ENCODE peak calls at places on chromosomes 11 and 22, in six cellular contexts. G is A549, L is psoas muscle, C is IMR-90, M is lower lobe of right lung, S is iPS DF 6.9. B is an unnamed sample.

GRCh38 chr11:16805942-16806341 is 67.5 kb downstream of the C11orf58 start:
- DNase-seq in G (peak; percentile 20), L (no peak), C (peak; percentile 24), M (no peak), S (no peak), B (no peak)

GRCh38 chr22:39130892-39131855 is 21.3 kb downstream of the CBX7 start:
- DNase-seq in G (no peak), L (no peak), C (peak; percentile 42), M (no peak), S (no peak), B (no peak)

GRCh38 chr11:130261546-130261945 is 53.2 kb downstream of the ZBTB44 start:
- DNase-seq in G (no peak), L (no peak), C (no peak), M (no peak), S (no peak), B (no peak)

GRCh38 chr22:40107756-40108437 is 69.8 kb upstream of the TNRC6B start:
- DNase-seq in G (no peak), L (no peak), C (peak; percentile 12), M (no peak), S (no peak), B (no peak)

GRCh38 chr22:23384899-23385298 is 195.2 kb downstream of the IGLL1 start:
- DNase-seq in G (no peak), L (no peak), C (no peak), M (no peak), S (no peak), B (no peak)

GRCh38 chr11:57546869-57547518 is 9.6 kb downstream of the SMTNL1 start:
- DNase-seq in G (peak; percentile 50), L (no peak), C (peak; percentile 72), M (no peak), S (no peak), B (no peak)

GRCh38 chr22:40599731-40600130 is 36.8 kb downstream of the MRTFA start:
- DNase-seq in G (no peak), L (no peak), C (no peak), M (no peak), S (no peak), B (no peak)

GRCh38 chr22:19614546-19614884 is 90.3 kb upstream of the CLDN5 start:
- DNase-seq in G (no peak), L (no peak), C (no peak), M (no peak), S (no peak), B (no peak)

GRCh38 chr22:40541300-40541699 is 95.2 kb downstream of the MRTFA start:
- DNase-seq in G (no peak), L (no peak), C (no peak), M (no peak), S (no peak), B (peak; percentile 81)

GRCh38 chr22:37609240-37610152 is 862 bp downstream of the GGA1 start:
- DNase-seq in G (no peak), L (no peak), C (no peak), M (no peak), S (no peak), B (no peak)

GRCh38 chr11:128688031-128688713 is 5.7 kb upstream of the FLI1 start:
- DNase-seq in G (no peak), L (no peak), C (no peak), M (no peak), S (no peak), B (no peak)

GRCh38 chr11:101738494-101738893 is 154.7 kb upstream of the TRPC6 start:
- DNase-seq in G (no peak), L (no peak), C (no peak), M (no peak), S (no peak), B (no peak)

GRCh38 chr11:58394195-58394594 is 12.5 kb downstream of the OR5B3 start:
- DNase-seq in G (no peak), L (no peak), C (peak; percentile 82), M (no peak), S (no peak), B (no peak)

GRCh38 chr11:66388746-66389386 is 17.3 kb upstream of the SLC29A2 start:
- DNase-seq in G (peak; percentile 80), L (peak; percentile 61), C (peak; percentile 73), M (peak; percentile 78), S (no peak), B (no peak)

GRCh38 chr22:32661737-32662586 is 139.5 kb upstream of the TIMP3 start:
- DNase-seq in G (no peak), L (no peak), C (peak; percentile 79), M (no peak), S (no peak), B (no peak)

GRCh38 chr22:37930270-37930951 is 23.0 kb downstream of the C22orf23 start:
- DNase-seq in G (peak; percentile 28), L (no peak), C (peak; percentile 14), M (no peak), S (no peak), B (peak; percentile 47)

GRCh38 chr22:43421914-43422615 is 10.3 kb downstream of the MPPED1 start:
- DNase-seq in G (no peak), L (no peak), C (no peak), M (peak; percentile 27), S (no peak), B (no peak)

GRCh38 chr11:66619080-66619554 is 2.7 kb downstream of the RBM14 start:
- DNase-seq in G (peak; percentile 25), L (no peak), C (peak; percentile 57), M (no peak), S (no peak), B (no peak)

GRCh38 chr22:20095521-20095920 is 15.5 kb downstream of the DGCR8 start:
- DNase-seq in G (no peak), L (no peak), C (no peak), M (no peak), S (no peak), B (no peak)

GRCh38 chr11:107769189-107769588 is 57.3 kb upstream of the SLN start:
- DNase-seq in G (no peak), L (no peak), C (peak; percentile 70), M (no peak), S (no peak), B (no peak)

GRCh38 chr11:60363542-60364525 is 14.5 kb upstream of the MS4A7 start:
- DNase-seq in G (peak; percentile 53), L (no peak), C (peak; percentile 25), M (no peak), S (peak; percentile 66), B (no peak)

GRCh38 chr11:99565333-99565732 is 544.6 kb downstream of the CNTN5 start:
- DNase-seq in G (no peak), L (no peak), C (no peak), M (no peak), S (no peak), B (no peak)

GRCh38 chr11:14422052-14422813 is 63.2 kb upstream of the RRAS2 start:
- DNase-seq in G (peak; percentile 88), L (peak; percentile 92), C (peak; percentile 100), M (peak; percentile 76), S (peak; percentile 58), B (peak; percentile 96)

GRCh38 chr11:41983458-41983857 is 524.0 kb upstream of the LRRC4C start:
- DNase-seq in G (no peak), L (no peak), C (no peak), M (no peak), S (no peak), B (no peak)

GRCh38 chr11:28674432-28675076 is 566.4 kb downstream of the METTL15 start:
- DNase-seq in G (peak; percentile 27), L (no peak), C (peak; percentile 67), M (no peak), S (peak; percentile 5), B (no peak)

DNA sequence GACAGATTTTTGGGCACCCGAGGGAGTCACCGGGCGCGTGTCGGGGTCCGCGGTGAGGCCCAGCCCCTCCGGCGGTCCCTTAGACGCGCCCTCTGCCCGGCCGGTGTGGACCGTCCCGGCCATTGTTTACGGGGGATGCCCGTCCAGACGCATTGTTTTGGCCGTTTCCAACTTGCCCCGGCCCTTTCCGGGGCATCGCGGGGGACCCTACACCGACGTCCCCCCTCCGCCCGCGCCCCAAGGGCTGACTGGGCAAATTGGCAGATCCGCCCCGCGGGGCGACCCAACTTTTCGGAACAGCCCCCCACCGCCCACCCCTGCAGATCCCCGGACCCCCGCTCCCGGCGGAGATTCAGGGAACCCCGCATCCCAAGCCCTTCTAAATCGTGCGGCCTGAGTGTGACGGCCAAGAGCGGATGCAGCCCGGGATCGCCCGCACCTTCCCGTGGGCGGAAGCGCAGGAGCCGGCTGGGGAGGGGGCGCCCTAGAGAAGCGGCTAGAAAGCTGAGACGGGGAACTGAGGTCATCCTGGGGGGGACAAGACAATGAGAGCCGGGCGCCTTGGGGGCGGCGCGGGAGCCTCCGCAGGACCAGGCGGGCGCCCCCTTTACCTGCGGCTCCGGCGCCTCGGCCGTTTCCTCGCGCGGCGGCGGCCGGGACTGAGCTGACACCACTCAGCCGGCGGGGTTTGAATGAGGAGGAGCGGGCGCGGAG is 17.1 kb upstream of the CCT8L2 start:
- DNase-seq in G (no peak), L (peak; percentile 16), C (no peak), M (no peak), S (no peak), B (no peak)
- H3K4me3 ChIP-seq in G (no peak overlapping the region), L (peak overlapping the region; percentile 54), C (no peak overlapping the region), M (peak overlapping the region; percentile 21), S (no peak overlapping the region), B (no peak overlapping the region)

GRCh38 chr11:35626511-35626910 is 8.3 kb downstream of the FJX1 start:
- DNase-seq in G (no peak), L (no peak), C (no peak), M (no peak), S (no peak), B (no peak)
- H3K4me1 ChIP-seq in G (peaks cover 30% of the 10 kb centered on the region), L (no peaks in the 10 kb centered on the region), C (peaks cover 19% of the 10 kb centered on the region), M (no peaks in the 10 kb centered on the region), S (no peaks in the 10 kb centered on the region), B (peaks cover 57% of the 10 kb centered on the region)

GRCh38 chr11:110088535-110089344 is 4.5 kb upstream of the ZC3H12C start:
- DNase-seq in G (no peak), L (no peak), C (no peak), M (no peak), S (no peak), B (no peak)

GRCh38 chr11:110085255-110085838 is 7.8 kb upstream of the ZC3H12C start:
- DNase-seq in G (no peak), L (no peak), C (peak; percentile 66), M (no peak), S (no peak), B (no peak)

GRCh38 chr11:110087820-110088534 is 5.2 kb upstream of the ZC3H12C start:
- DNase-seq in G (no peak), L (no peak), C (peak; percentile 79), M (no peak), S (no peak), B (no peak)

GRCh38 chr11:110089617-110090282 is 3.4 kb upstream of the ZC3H12C start:
- DNase-seq in G (no peak), L (no peak), C (no peak), M (no peak), S (no peak), B (no peak)

DNA sequence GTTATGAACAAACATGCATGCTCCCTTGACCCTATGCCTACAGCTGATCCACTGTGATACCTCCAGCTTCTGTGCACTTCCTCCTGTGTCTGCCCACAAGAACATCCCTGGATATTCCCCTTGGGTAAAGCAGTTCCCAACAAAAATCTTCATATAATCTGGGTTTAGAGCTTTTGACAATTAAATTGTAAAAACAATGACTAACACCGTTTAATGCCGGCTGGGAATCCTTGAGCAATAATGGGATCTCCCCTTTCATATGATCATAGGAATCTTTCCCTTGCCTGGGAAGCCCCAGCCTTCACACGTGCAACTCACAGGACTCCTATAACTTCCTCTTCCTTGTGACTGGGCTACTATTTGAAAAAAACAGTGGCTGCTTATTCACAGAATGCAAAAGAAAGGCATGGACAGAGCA is 6.3 kb upstream of the ZC3H12C start:
- DNase-seq in G (peak; percentile 18), L (no peak), C (peak; percentile 90), M (no peak), S (no peak), B (peak; percentile 65)
- H3K27ac ChIP-seq in G (no peak overlapping the region), L (no peak overlapping the region), C (no peak overlapping the region), M (peak overlapping the region; percentile 7), S (no peak overlapping the region), B (peak overlapping the region; percentile 6)

GRCh38 chr11:118000850-118001228 is 14.6 kb downstream of the IL10RA start:
- DNase-seq in G (no peak), L (no peak), C (no peak), M (no peak), S (no peak), B (no peak)
- H3K4me3 ChIP-seq in G (no peak overlapping the region), L (no peak overlapping the region), C (no peak overlapping the region), M (no peak overlapping the region), S (no peak overlapping the region), B (no peak overlapping the region)

B was measured in RWPE2.